ENCODE peak calls at places on chromosomes 5 and 9, in ten cellular contexts. One of them, this sample, is unnamed.

GRCh38 chr5:150266807-150267408 is 22.7 kb downstream of the CAMK2A start:
- DNase-seq in MM.1S: no peak
- DNase-seq in GM23248: no peak
- DNase-seq in K562: no peak
- DNase-seq in Karpas-422: no peak
- DNase-seq in HCT116: no peak
- DNase-seq in colonic mucosa: no peak
- DNase-seq in DND-41: no peak
- DNase-seq in mammary epithelial cell: no peak
- DNase-seq in neural progenitor cell: no peak
- DNase-seq in this sample: no peak

GRCh38 chr5:164747371-164747770 is 1242.0 kb downstream of the MAT2B start:
- DNase-seq in MM.1S: no peak
- DNase-seq in GM23248: no peak
- DNase-seq in K562: no peak
- DNase-seq in Karpas-422: no peak
- DNase-seq in HCT116: no peak
- DNase-seq in colonic mucosa: no peak
- DNase-seq in DND-41: no peak
- DNase-seq in mammary epithelial cell: no peak
- DNase-seq in neural progenitor cell: no peak
- DNase-seq in this sample: no peak

GRCh38 chr5:167565555-167565954 is 725.9 kb upstream of the WWC1 start:
- DNase-seq in MM.1S: peak
- DNase-seq in GM23248: peak
- DNase-seq in K562: no peak
- DNase-seq in Karpas-422: peak
- DNase-seq in HCT116: no peak
- DNase-seq in colonic mucosa: no peak
- DNase-seq in DND-41: no peak
- DNase-seq in mammary epithelial cell: peak
- DNase-seq in neural progenitor cell: peak
- DNase-seq in this sample: no peak

GRCh38 chr9:76445976-76446375 is 13.0 kb upstream of the GCNT1 start:
- DNase-seq in MM.1S: no peak
- DNase-seq in GM23248: no peak
- DNase-seq in K562: no peak
- DNase-seq in Karpas-422: no peak
- DNase-seq in HCT116: no peak
- DNase-seq in colonic mucosa: no peak
- DNase-seq in DND-41: no peak
- DNase-seq in mammary epithelial cell: no peak
- DNase-seq in neural progenitor cell: no peak
- DNase-seq in this sample: no peak

GRCh38 chr5:131265318-131265803 is 1.5 kb downstream of the CDC42SE2 start:
- DNase-seq in MM.1S: peak
- DNase-seq in GM23248: peak
- DNase-seq in K562: peak
- DNase-seq in Karpas-422: peak
- DNase-seq in HCT116: peak
- DNase-seq in colonic mucosa: no peak
- DNase-seq in DND-41: no peak
- DNase-seq in mammary epithelial cell: no peak
- DNase-seq in neural progenitor cell: no peak
- DNase-seq in this sample: no peak

GRCh38 chr9:81522721-81523551 is 166.4 kb downstream of the TLE1 start:
- DNase-seq in MM.1S: peak
- DNase-seq in GM23248: peak
- DNase-seq in K562: peak
- DNase-seq in Karpas-422: peak
- DNase-seq in HCT116: peak
- DNase-seq in colonic mucosa: peak
- DNase-seq in DND-41: no peak
- DNase-seq in mammary epithelial cell: peak
- DNase-seq in neural progenitor cell: peak
- DNase-seq in this sample: no peak

GRCh38 chr9:136328622-136329041 is 1.3 kb downstream of the GPSM1 start:
- DNase-seq in MM.1S: no peak
- DNase-seq in GM23248: peak
- DNase-seq in K562: no peak
- DNase-seq in Karpas-422: peak
- DNase-seq in HCT116: no peak
- DNase-seq in colonic mucosa: no peak
- DNase-seq in DND-41: no peak
- DNase-seq in mammary epithelial cell: no peak
- DNase-seq in neural progenitor cell: peak
- DNase-seq in this sample: peak

GRCh38 chr9:86069206-86069869 is 30.0 kb downstream of the GOLM1 start:
- DNase-seq in MM.1S: no peak
- DNase-seq in GM23248: no peak
- DNase-seq in K562: no peak
- DNase-seq in Karpas-422: no peak
- DNase-seq in HCT116: no peak
- DNase-seq in colonic mucosa: no peak
- DNase-seq in DND-41: no peak
- DNase-seq in mammary epithelial cell: no peak
- DNase-seq in neural progenitor cell: peak
- DNase-seq in this sample: no peak

GRCh38 chr9:112831281-112831851 is 59.3 kb downstream of the SLC46A2 start:
- DNase-seq in MM.1S: no peak
- DNase-seq in GM23248: peak
- DNase-seq in K562: no peak
- DNase-seq in Karpas-422: no peak
- DNase-seq in HCT116: no peak
- DNase-seq in colonic mucosa: peak
- DNase-seq in DND-41: no peak
- DNase-seq in mammary epithelial cell: no peak
- DNase-seq in neural progenitor cell: no peak
- DNase-seq in this sample: no peak

DNA sequence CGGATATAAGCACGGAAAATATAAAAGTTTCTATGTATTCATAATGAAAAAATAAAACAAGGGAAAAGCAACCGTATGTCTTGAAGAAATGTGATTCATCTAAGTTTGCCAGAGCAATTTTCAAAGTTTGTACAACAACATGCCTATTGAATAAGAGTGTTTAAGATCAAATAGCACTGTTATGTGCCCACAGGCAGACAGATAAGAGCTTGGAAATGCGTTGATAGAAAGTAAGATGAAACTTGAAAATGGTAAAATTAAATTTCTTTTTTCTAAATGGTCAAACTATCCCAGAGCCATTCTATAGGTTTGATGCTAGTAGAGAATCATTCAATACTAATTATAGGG is 189.4 kb downstream of the FANCC start:
- DNase-seq in MM.1S: no peak
- DNase-seq in GM23248: no peak
- DNase-seq in K562: no peak
- DNase-seq in Karpas-422: no peak
- DNase-seq in HCT116: no peak
- DNase-seq in colonic mucosa: no peak
- DNase-seq in DND-41: no peak
- DNase-seq in mammary epithelial cell: no peak
- DNase-seq in neural progenitor cell: no peak
- DNase-seq in this sample: no peak
- H3K9ac ChIP-seq in MM.1S: no peak
- H3K9ac ChIP-seq in GM23248: no peak
- H3K9ac ChIP-seq in K562: no peak
- H3K9ac ChIP-seq in Karpas-422: no peak
- H3K9ac ChIP-seq in HCT116: no peak
- H3K9ac ChIP-seq in colonic mucosa: no peak
- H3K9ac ChIP-seq in DND-41: no peak
- H3K9ac ChIP-seq in mammary epithelial cell: no peak
- H3K9ac ChIP-seq in neural progenitor cell: no peak
- H3K9ac ChIP-seq in this sample: no peak

GRCh38 chr5:112709416-112709815 is 28.3 kb upstream of the APC start:
- DNase-seq in MM.1S: no peak
- DNase-seq in GM23248: peak
- DNase-seq in K562: no peak
- DNase-seq in Karpas-422: no peak
- DNase-seq in HCT116: no peak
- DNase-seq in colonic mucosa: no peak
- DNase-seq in DND-41: no peak
- DNase-seq in mammary epithelial cell: no peak
- DNase-seq in neural progenitor cell: no peak
- DNase-seq in this sample: no peak
- H3K9ac ChIP-seq in MM.1S: no peak
- H3K9ac ChIP-seq in GM23248: peak
- H3K9ac ChIP-seq in K562: peak
- H3K9ac ChIP-seq in Karpas-422: peak
- H3K9ac ChIP-seq in HCT116: no peak
- H3K9ac ChIP-seq in colonic mucosa: no peak
- H3K9ac ChIP-seq in DND-41: no peak
- H3K9ac ChIP-seq in mammary epithelial cell: no peak
- H3K9ac ChIP-seq in neural progenitor cell: peak
- H3K9ac ChIP-seq in this sample: no peak

DNA sequence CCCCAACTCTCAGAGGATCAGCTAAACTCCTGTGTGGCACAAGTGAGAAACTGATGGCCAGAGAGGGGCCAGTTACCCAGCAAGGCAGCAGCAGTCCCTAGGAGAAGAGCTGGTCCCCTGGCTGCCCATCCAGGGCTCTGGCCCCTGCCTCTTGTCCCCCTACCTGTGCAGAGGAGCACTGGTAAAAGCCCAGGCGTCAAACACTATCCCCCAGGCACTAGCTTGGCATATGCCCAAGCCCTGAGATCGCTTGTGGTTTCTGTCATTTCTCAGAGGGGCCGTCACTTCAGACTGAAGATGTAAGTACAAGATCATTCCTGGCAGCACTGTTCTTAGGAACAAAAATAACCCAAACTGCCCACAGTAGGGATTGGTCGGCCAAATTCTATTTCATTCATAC is 53.9 kb downstream of the COL15A1 start:
- DNase-seq in MM.1S: no peak
- DNase-seq in GM23248: peak
- DNase-seq in K562: no peak
- DNase-seq in Karpas-422: no peak
- DNase-seq in HCT116: no peak
- DNase-seq in colonic mucosa: no peak
- DNase-seq in DND-41: peak
- DNase-seq in mammary epithelial cell: peak
- DNase-seq in neural progenitor cell: no peak
- DNase-seq in this sample: no peak
- H3K9ac ChIP-seq in MM.1S: no peak
- H3K9ac ChIP-seq in GM23248: peak
- H3K9ac ChIP-seq in K562: no peak
- H3K9ac ChIP-seq in Karpas-422: no peak
- H3K9ac ChIP-seq in HCT116: no peak
- H3K9ac ChIP-seq in colonic mucosa: no peak
- H3K9ac ChIP-seq in DND-41: no peak
- H3K9ac ChIP-seq in mammary epithelial cell: no peak
- H3K9ac ChIP-seq in neural progenitor cell: no peak
- H3K9ac ChIP-seq in this sample: no peak

GRCh38 chr5:177502886-177503285 is 5.5 kb upstream of the PDLIM7 start:
- DNase-seq in MM.1S: no peak
- DNase-seq in GM23248: no peak
- DNase-seq in K562: no peak
- DNase-seq in Karpas-422: no peak
- DNase-seq in HCT116: no peak
- DNase-seq in colonic mucosa: no peak
- DNase-seq in DND-41: no peak
- DNase-seq in mammary epithelial cell: peak
- DNase-seq in neural progenitor cell: no peak
- DNase-seq in this sample: no peak

GRCh38 chr5:177504086-177505056 is 5.3 kb downstream of the DOK3 start:
- DNase-seq in MM.1S: no peak
- DNase-seq in GM23248: no peak
- DNase-seq in K562: no peak
- DNase-seq in Karpas-422: no peak
- DNase-seq in HCT116: no peak
- DNase-seq in colonic mucosa: no peak
- DNase-seq in DND-41: no peak
- DNase-seq in mammary epithelial cell: no peak
- DNase-seq in neural progenitor cell: no peak
- DNase-seq in this sample: no peak

GRCh38 chr5:177507165-177507564 is 2.5 kb downstream of the DOK3 start:
- DNase-seq in MM.1S: no peak
- DNase-seq in GM23248: peak
- DNase-seq in K562: peak
- DNase-seq in Karpas-422: no peak
- DNase-seq in HCT116: no peak
- DNase-seq in colonic mucosa: no peak
- DNase-seq in DND-41: no peak
- DNase-seq in mammary epithelial cell: no peak
- DNase-seq in neural progenitor cell: no peak
- DNase-seq in this sample: no peak

GRCh38 chr5:177503351-177504085 is 6.1 kb downstream of the DOK3 start:
- DNase-seq in MM.1S: no peak
- DNase-seq in GM23248: no peak
- DNase-seq in K562: no peak
- DNase-seq in Karpas-422: no peak
- DNase-seq in HCT116: no peak
- DNase-seq in colonic mucosa: no peak
- DNase-seq in DND-41: no peak
- DNase-seq in mammary epithelial cell: no peak
- DNase-seq in neural progenitor cell: no peak
- DNase-seq in this sample: no peak

DNA sequence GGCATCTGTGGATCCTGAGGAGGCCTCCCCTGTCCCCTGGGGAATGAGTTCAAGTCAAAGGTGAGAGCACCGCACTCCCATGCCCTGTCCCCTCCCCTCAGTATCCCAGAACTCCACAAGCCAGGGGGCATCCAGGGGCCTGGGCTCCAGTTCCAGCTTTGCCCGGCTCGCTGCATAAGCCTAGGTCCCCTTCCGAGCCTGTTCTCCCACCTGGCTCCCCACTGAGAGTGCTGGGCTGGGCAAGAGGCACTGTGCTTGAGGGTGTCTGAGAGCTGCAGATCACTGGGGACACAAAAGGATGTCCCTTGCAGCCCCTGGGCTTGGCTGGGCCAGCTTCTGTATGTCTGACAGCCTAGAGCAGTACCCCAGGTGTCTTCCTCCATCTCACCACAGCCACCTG is 4.6 kb downstream of the DOK3 start:
- DNase-seq in MM.1S: no peak
- DNase-seq in GM23248: no peak
- DNase-seq in K562: no peak
- DNase-seq in Karpas-422: no peak
- DNase-seq in HCT116: no peak
- DNase-seq in colonic mucosa: no peak
- DNase-seq in DND-41: no peak
- DNase-seq in mammary epithelial cell: no peak
- DNase-seq in neural progenitor cell: no peak
- DNase-seq in this sample: no peak
- H3K9ac ChIP-seq in MM.1S: no peak
- H3K9ac ChIP-seq in GM23248: no peak
- H3K9ac ChIP-seq in K562: no peak
- H3K9ac ChIP-seq in Karpas-422: no peak
- H3K9ac ChIP-seq in HCT116: no peak
- H3K9ac ChIP-seq in colonic mucosa: no peak
- H3K9ac ChIP-seq in DND-41: no peak
- H3K9ac ChIP-seq in mammary epithelial cell: no peak
- H3K9ac ChIP-seq in neural progenitor cell: no peak
- H3K9ac ChIP-seq in this sample: no peak

GRCh38 chr9:100351508-100351907 is 1.2 kb downstream of the TEX10 start:
- DNase-seq in MM.1S: no peak
- DNase-seq in GM23248: peak
- DNase-seq in K562: no peak
- DNase-seq in Karpas-422: no peak
- DNase-seq in HCT116: no peak
- DNase-seq in colonic mucosa: no peak
- DNase-seq in DND-41: no peak
- DNase-seq in mammary epithelial cell: no peak
- DNase-seq in neural progenitor cell: no peak
- DNase-seq in this sample: no peak
- H3K9ac ChIP-seq in MM.1S: peak
- H3K9ac ChIP-seq in GM23248: peak
- H3K9ac ChIP-seq in K562: peak
- H3K9ac ChIP-seq in Karpas-422: peak
- H3K9ac ChIP-seq in HCT116: peak
- H3K9ac ChIP-seq in colonic mucosa: no peak
- H3K9ac ChIP-seq in DND-41: peak
- H3K9ac ChIP-seq in mammary epithelial cell: peak
- H3K9ac ChIP-seq in neural progenitor cell: peak
- H3K9ac ChIP-seq in this sample: peak

This sample was measured in kidney.